ENCODE peak calls at places on chromosomes 3 and 15, in ten cellular contexts. Y is Panc1, L is esophagus muscularis mucosa, P is stomach, N is prostate gland, T is transverse colon, S is spleen, Q is suprapubic skin, A is HCT116, H is GM23338. B is an unnamed sample.
A peak's percentile ranks its signal among the peaks of the same experiment; 100 is the strongest.

GRCh38 chr3:153209596-153209995 is 47.6 kb downstream of the RAP2B start:
- DNase-seq in H (peak; percentile 91), P (no peak), L (no peak), S (peak; percentile 81), A (peak; percentile 23), T (no peak), N (no peak), Q (no peak), Y (no peak), B (no peak)

GRCh38 chr3:115359507-115359906 is 212.4 kb upstream of the ZBTB20 start:
- DNase-seq in Q (no peak), A (no peak), H (no peak), L (no peak), S (no peak), Y (no peak), N (no peak), P (no peak), T (no peak), B (no peak)

GRCh38 chr3:180036678-180037455 is at the start of gene PEX5L:
- DNase-seq in Q (peak; percentile 48), A (no peak), S (peak; percentile 69), H (peak; percentile 91), Y (no peak), L (no peak), P (peak; percentile 44), N (no peak), T (no peak), B (no peak)

GRCh38 chr3:13235079-13235478 is 161.8 kb upstream of the IQSEC1 start:
- DNase-seq in H (peak; percentile 19), Y (no peak), A (no peak), P (no peak), T (no peak), S (peak; percentile 81), L (no peak), N (no peak), Q (no peak), B (no peak)

GRCh38 chr3:124816206-124816605 is 71.0 kb downstream of the ITGB5 start:
- DNase-seq in Y (no peak), H (no peak), A (no peak), P (no peak), N (no peak), S (no peak), Q (no peak), L (no peak), T (no peak), B (no peak)

GRCh38 chr15:39133201-39133600 is 447.7 kb upstream of the THBS1 start:
- DNase-seq in N (no peak), T (no peak), P (no peak), Q (no peak), S (no peak), L (no peak), H (no peak), A (no peak), Y (no peak), B (no peak)

GRCh38 chr3:69699183-69699582 is 40.1 kb upstream of the MITF start:
- DNase-seq in H (no peak), Q (no peak), N (no peak), T (no peak), L (no peak), A (no peak), Y (no peak), S (no peak), P (no peak), B (no peak)

GRCh38 chr3:47573190-47574172 is 5.2 kb downstream of the CSPG5 start:
- DNase-seq in A (no peak), H (no peak), Y (no peak), Q (no peak), L (no peak), P (no peak), T (no peak), N (no peak), S (no peak), B (no peak)

GRCh38 chr3:188432826-188433525 is 279.0 kb downstream of the LPP start:
- DNase-seq in H (no peak), Q (no peak), T (no peak), Y (no peak), P (peak; percentile 45), N (no peak), L (no peak), S (no peak), A (no peak), B (no peak)

GRCh38 chr15:40096094-40096876 is 12.4 kb downstream of the BMF start:
- DNase-seq in P (no peak), A (no peak), Q (no peak), S (peak; percentile 11), N (peak; percentile 22), Y (no peak), T (no peak), H (no peak), L (no peak), B (no peak)

GRCh38 chr3:24595801-24596200 is 101.2 kb upstream of the THRB start:
- DNase-seq in L (no peak), A (no peak), Y (no peak), S (no peak), T (no peak), H (no peak), N (no peak), P (no peak), Q (no peak), B (no peak)

GRCh38 chr3:150428562-150428961 is 20.5 kb downstream of the TSC22D2 start:
- DNase-seq in S (no peak), L (no peak), Y (no peak), H (no peak), Q (no peak), A (no peak), P (no peak), T (no peak), N (no peak), B (no peak)

GRCh38 chr15:33910741-33911140 is 57.6 kb upstream of the CHRM5 start:
- DNase-seq in Y (no peak), T (no peak), L (no peak), A (no peak), P (no peak), S (no peak), Q (no peak), N (no peak), H (no peak), B (no peak)

GRCh38 chr15:33903661-33904060 is 64.6 kb upstream of the CHRM5 start:
- DNase-seq in Q (no peak), N (no peak), L (no peak), A (no peak), S (no peak), T (no peak), H (no peak), Y (no peak), P (no peak), B (no peak)

GRCh38 chr15:33912326-33912725 is 56.0 kb upstream of the CHRM5 start:
- DNase-seq in Y (no peak), L (no peak), N (no peak), T (no peak), Q (no peak), P (no peak), S (no peak), A (no peak), H (no peak), B (no peak)

GRCh38 chr15:33908396-33908795 is 59.9 kb upstream of the CHRM5 start:
- DNase-seq in A (no peak), H (no peak), P (no peak), T (no peak), S (no peak), L (no peak), N (no peak), Q (no peak), Y (no peak), B (no peak)

GRCh38 chr15:33907326-33907725 is 61.0 kb upstream of the CHRM5 start:
- DNase-seq in A (no peak), L (no peak), Y (no peak), Q (no peak), S (no peak), P (no peak), H (no peak), N (no peak), T (no peak), B (no peak)
- H3K4me3 ChIP-seq in A (no peak overlapping the region), L (no peak overlapping the region), Y (no peak overlapping the region), Q (no peak overlapping the region), S (no peak overlapping the region), P (no peak overlapping the region), H (no peak overlapping the region), N (no peak overlapping the region), T (no peak overlapping the region), B (no peak overlapping the region)

DNA sequence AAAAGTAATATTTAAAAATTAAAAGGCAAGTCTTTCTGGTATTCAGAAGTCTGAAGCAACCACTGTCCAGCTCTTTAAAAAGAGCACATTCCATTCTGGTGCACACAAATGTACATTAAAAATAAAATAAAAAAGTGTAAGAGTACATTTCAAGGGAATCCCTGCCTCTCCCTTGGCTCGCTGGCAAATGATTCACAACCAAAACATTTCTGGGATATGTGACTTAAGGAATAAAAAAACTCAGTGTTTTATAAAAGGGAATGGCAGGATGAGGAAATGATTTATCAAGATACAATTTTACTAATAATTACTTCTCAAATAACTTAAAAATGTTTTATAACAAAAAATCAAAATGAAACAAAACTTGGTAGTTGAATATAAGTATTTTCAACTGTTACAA is 23.8 kb upstream of the ANXA2 start:
- DNase-seq in P (no peak), T (no peak), N (no peak), H (no peak), Q (no peak), S (no peak), A (no peak), Y (no peak), L (no peak), B (no peak)
- TF ChIP-seq POLR2AphosphoS5 in P (no peak), T (no peak), N (no peak), H (no peak), Q (no peak), S (no peak), A (no peak), Y (no peak), L (no peak), B (no peak)

DNA sequence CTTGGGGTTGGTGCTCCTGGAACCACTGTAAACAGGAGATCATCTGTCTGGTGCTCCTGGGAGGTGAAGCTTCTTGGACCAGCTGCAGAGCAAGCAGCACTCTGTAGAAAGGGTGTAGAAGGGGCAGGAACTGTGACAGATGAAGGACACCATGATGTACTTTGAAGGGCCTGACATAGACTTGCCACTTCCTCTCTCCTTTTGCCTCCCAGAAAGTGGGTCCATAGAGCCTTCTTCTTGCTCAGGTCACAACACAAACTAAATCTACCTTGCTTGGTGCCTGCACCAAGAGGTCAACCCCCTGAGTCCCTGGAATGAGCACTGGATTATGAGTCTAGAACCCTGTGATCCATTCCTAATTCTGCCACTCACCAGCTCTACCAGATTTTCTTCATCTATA is 176.1 kb upstream of the HES1 start:
- DNase-seq in Q (no peak), N (no peak), H (no peak), L (no peak), Y (no peak), T (no peak), P (no peak), S (no peak), A (no peak), B (no peak)
- H3K27me3 ChIP-seq in Q (no peaks in the 10 kb centered on the region), N (no peaks in the 10 kb centered on the region), H (peaks cover 58% of the 10 kb centered on the region), L (no peaks in the 10 kb centered on the region), Y (no peaks in the 10 kb centered on the region), T (no peaks in the 10 kb centered on the region), P (peaks cover 10% of the 10 kb centered on the region), S (peaks cover 13% of the 10 kb centered on the region), A (no peaks in the 10 kb centered on the region), B (no peaks in the 10 kb centered on the region)

DNA sequence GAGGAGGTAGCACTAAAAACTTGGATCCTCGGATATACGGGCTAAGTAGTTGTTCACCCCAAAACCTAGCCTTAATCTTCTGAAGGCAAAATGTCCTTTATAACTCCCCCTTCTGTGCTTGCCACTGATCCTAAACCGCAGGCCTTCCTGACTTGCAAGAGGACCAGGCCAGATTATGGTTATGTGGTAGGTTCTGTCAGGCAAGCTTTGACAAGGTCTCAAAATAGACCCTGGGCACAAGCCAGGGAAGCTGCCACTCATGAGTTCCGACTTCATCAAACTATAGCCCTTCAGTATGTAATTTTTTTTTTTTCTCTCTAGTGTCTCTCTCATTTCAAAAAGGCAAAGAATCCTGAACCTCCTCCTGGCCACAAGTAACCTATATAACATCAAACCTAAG is 3.2 kb downstream of the LRRFIP2 start:
- DNase-seq in T (no peak), L (no peak), P (no peak), A (no peak), S (no peak), N (peak; percentile 20), H (no peak), Y (no peak), Q (no peak), B (no peak)
- H3K4me3 ChIP-seq in T (no peak overlapping the region), L (no peak overlapping the region), P (no peak overlapping the region), A (no peak overlapping the region), S (no peak overlapping the region), N (no peak overlapping the region), H (no peak overlapping the region), Y (no peak overlapping the region), Q (no peak overlapping the region), B (no peak overlapping the region)